ENCODE peak calls at places on chromosomes 4 and X, in four cellular contexts. Y, R, I and X are unnamed samples.

GRCh38 chrX:119398587-119398973 is 556 bp upstream of the SLC25A43 start:
- DNase-seq in I (no peak), R (peak), Y (no peak), X (no peak)

GRCh38 chr4:143587703-143588102 is 74.2 kb downstream of the SMARCA5 start:
- DNase-seq in I (peak), R (peak), Y (no peak), X (peak)

GRCh38 chr4:178063568-178063967 is 621.3 kb upstream of the AGA start:
- DNase-seq in Y (no peak), I (no peak), R (no peak), X (no peak)

GRCh38 chr4:109973529-109973905 is 60.8 kb downstream of the EGF start:
- DNase-seq in R (no peak), I (no peak), Y (no peak), X (no peak)

GRCh38 chrX:11196476-11196875 is 85.3 kb downstream of the HCCS start:
- DNase-seq in Y (no peak), I (no peak), R (no peak), X (no peak)

GRCh38 chr4:98976716-98977115 is 18.8 kb upstream of the METAP1 start:
- DNase-seq in I (no peak), R (peak), Y (no peak), X (peak)

GRCh38 chr4:137685357-137685756 is 153.1 kb upstream of the PCDH18 start:
- DNase-seq in Y (no peak), I (no peak), R (peak), X (no peak)

GRCh38 chr4:92050875-92051274 is 252.9 kb upstream of the GRID2 start:
- DNase-seq in Y (no peak), I (no peak), R (no peak), X (no peak)

GRCh38 chrX:54891573-54891972 is 29.1 kb upstream of the TRO start:
- DNase-seq in Y (peak), R (peak), I (peak), X (peak)

GRCh38 chr4:73922766-73923630 is 53.8 kb downstream of the CXCL1 start:
- DNase-seq in Y (no peak), R (peak), I (no peak), X (peak)

GRCh38 chrX:67780694-67781109 is 236.9 kb downstream of the AR start:
- DNase-seq in I (no peak), R (peak), Y (no peak), X (no peak)

GRCh38 chr4:173556398-173557131 is 26.5 kb upstream of the HAND2 start:
- DNase-seq in Y (no peak), I (no peak), R (no peak), X (no peak)

GRCh38 chr4:5127556-5127955 is 76.3 kb downstream of the STK32B start:
- DNase-seq in R (no peak), I (no peak), Y (no peak), X (no peak)

GRCh38 chrX:119729408-119730201 is 28.8 kb upstream of the SOWAHD start:
- DNase-seq in I (peak), Y (peak), R (peak), X (no peak)

GRCh38 chr4:122914292-122914904 is 8.0 kb downstream of the NUDT6 start:
- DNase-seq in R (peak), I (peak), Y (no peak), X (no peak)

GRCh38 chrX:149570668-149571067 is 16.6 kb downstream of the MAGEA9B start:
- DNase-seq in Y (no peak), R (peak), I (no peak), X (no peak)

GRCh38 chrX:16022580-16023170 is 100.7 kb upstream of the GRPR start:
- DNase-seq in R (peak), Y (peak), I (no peak), X (no peak)

DNA sequence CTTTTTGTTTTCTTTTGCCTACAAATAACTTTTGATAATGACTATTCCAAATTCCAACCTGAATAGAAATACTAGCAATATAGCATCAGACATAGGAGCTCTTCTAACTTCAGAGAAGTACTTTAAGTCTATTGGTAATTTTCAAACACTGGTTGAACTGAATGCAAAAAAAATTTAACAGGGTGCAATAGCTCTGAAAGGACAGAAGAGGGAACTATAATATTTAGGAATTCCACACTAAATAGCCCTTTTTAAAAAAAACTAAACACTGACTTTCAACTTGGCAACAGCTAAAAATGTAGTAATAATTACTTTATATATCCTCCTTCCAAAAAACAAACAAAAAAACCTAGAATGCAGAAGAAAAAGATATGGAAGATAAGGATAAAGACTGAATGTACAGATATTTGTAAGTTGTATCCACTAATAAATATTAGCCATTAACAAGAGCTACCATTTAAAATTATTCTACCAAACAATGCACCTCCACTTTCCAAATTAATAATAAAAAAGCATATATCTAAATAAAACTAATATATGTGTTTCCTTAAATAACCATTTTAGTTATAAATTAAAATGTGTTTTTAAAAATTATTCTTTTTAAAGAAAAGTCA is 81.4 kb downstream of the FBXW7 start:
- DNase-seq in R (peak), Y (peak), I (peak), X (peak)
- TF ChIP-seq CTCF in R (peak), Y (peak), I (peak), X (peak)

GRCh38 chrX:38374431-38374830 is 22.0 kb downstream of the OTC start:
- DNase-seq in R (no peak), I (no peak), Y (no peak), X (no peak)

GRCh38 chrX:38379088-38379487 is 26.7 kb downstream of the OTC start:
- DNase-seq in Y (no peak), I (no peak), R (no peak), X (no peak)

GRCh38 chrX:38376747-38377146 is 24.3 kb downstream of the OTC start:
- DNase-seq in R (no peak), Y (no peak), I (no peak), X (no peak)

DNA sequence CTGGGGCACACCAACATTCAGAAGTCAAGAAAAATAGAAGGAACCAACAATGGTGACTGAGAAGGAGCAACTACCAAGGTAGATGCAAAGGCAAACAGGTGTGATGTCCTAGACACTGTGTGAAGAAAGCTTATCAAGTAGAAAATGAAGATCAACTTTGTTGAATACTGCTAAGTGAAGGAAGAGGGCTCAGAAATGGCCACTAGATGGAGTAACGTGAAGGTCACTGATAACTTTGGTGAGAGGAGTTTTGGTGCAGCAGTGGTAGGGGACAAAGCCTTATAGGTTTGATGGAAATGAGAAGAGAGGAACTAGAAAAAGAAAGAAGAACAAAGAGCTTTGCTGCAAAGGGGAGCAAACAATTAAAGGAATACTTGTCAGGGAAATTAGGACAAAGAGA is 23.5 kb downstream of the OTC start:
- DNase-seq in R (peak), I (peak), Y (peak), X (no peak)
- TF ChIP-seq CTCF in R (peak), I (peak), Y (peak), X (peak)

DNA sequence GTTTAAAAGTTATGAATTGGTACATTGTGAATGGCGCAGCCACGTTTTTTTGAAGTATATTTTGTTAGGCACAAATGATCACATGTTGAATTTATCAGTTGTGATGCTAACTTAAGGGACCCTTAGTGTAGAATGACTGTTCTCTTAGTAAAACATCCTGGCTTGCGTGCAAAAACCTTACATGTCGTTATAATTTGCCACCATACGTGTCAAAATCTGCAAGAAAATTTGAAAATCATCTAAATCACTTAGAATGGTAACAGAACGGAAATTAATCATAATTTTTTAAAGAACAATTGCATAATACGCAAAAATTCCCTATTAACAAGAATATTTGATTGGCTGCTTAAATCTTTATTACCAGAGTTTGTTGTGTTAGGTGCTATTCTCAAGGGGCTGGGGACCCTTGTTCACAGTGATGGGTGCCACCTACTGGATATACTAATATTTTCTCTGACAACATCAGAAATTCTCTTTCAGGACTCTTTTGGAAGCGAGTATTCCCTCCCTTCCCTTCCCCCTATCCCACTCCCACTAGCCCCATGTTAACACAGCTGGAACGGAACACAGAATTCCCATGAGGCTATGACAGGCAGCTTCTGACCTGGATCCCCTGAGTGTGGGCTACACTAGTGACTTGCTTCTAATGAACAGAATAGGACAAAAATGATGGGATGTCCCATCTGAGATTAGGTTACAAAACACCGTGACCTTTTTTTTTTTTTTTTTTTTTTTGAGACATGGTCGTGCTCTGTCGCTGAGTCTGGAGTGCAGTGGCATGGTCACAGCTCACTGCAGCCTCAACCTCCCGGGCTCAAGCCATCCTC is 71.8 kb downstream of the SUPT20HL2 start:
- DNase-seq in R (peak), I (peak), Y (peak), X (peak)
- TF ChIP-seq CTCF in R (peak), I (peak), Y (peak), X (peak)

GRCh38 chrX:117985241-117985640 is 131.4 kb downstream of the KLHL13 start:
- DNase-seq in R (no peak), I (no peak), Y (no peak), X (no peak)
- TF ChIP-seq CTCF in R (no peak), I (peak), Y (no peak), X (no peak)

GRCh38 chr4:3339566-3339965 is 46.7 kb downstream of the RGS12 start:
- DNase-seq in Y (no peak), R (no peak), I (no peak), X (no peak)

GRCh38 chr4:3340038-3340702 is 47.3 kb downstream of the RGS12 start:
- DNase-seq in Y (no peak), I (peak), R (no peak), X (no peak)

GRCh38 chr4:3342182-3342854 is 49.5 kb downstream of the RGS12 start:
- DNase-seq in Y (peak), I (no peak), R (peak), X (no peak)

GRCh38 chr4:3341760-3342159 is 48.9 kb downstream of the RGS12 start:
- DNase-seq in I (no peak), R (no peak), Y (no peak), X (no peak)

GRCh38 chr4:3340703-3341088 is 47.9 kb downstream of the RGS12 start:
- DNase-seq in R (no peak), Y (no peak), I (no peak), X (peak)
- TF ChIP-seq CTCF in R (no peak), Y (no peak), I (no peak), X (peak)

DNA sequence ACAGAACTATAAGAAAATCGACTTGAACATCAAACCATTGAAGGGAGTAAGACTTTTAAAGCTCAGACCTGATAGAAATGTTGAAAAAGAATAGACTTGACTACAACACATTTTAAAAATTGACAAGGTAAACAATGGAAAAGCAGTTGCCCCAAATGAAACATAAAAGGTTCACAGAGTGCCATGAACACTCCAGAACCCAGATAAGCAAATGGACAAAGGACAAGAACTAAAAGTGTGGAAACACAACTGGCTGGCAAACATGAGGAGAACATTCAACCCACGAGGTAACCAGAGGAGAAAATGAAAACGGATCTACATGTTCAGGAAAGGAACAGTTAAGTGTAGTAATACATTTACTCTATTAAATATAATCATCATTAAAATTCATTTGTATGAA is 26.5 kb downstream of the SCARB2 start:
- DNase-seq in I (no peak), R (no peak), Y (no peak), X (peak)
- TF ChIP-seq CTCF in I (no peak), R (no peak), Y (no peak), X (no peak)